ENCODE peak calls at places on chromosomes 13 and 19, in four cellular contexts. One of them, this sample, is unnamed.

GRCh38 chr19:43789029-43789428 is 8.3 kb upstream of the KCNN4 start:
- DNase-seq in psoas muscle: no peak
- DNase-seq in right atrium auricular region: no peak
- DNase-seq in stomach: no peak
- DNase-seq in this sample: no peak

GRCh38 chr13:93698016-93698613 is 471.5 kb downstream of the GPC6 start:
- DNase-seq in right atrium auricular region: no peak
- DNase-seq in stomach: no peak
- DNase-seq in psoas muscle: no peak
- DNase-seq in this sample: no peak

GRCh38 chr13:38008636-38009035 is 139.1 kb upstream of the TRPC4 start:
- DNase-seq in psoas muscle: no peak
- DNase-seq in stomach: no peak
- DNase-seq in right atrium auricular region: no peak
- DNase-seq in this sample: peak; percentile 37

GRCh38 chr13:29749401-29750177 is 100.8 kb downstream of the UBL3 start:
- DNase-seq in psoas muscle: peak; percentile 18
- DNase-seq in stomach: no peak
- DNase-seq in right atrium auricular region: no peak
- DNase-seq in this sample: no peak

GRCh38 chr13:58963321-58963720 is 1200.4 kb downstream of the DIAPH3 start:
- DNase-seq in right atrium auricular region: no peak
- DNase-seq in psoas muscle: no peak
- DNase-seq in stomach: no peak
- DNase-seq in this sample: no peak

GRCh38 chr19:46022431-46023310 is at the start of gene PGLYRP1:
- DNase-seq in stomach: no peak
- DNase-seq in right atrium auricular region: no peak
- DNase-seq in psoas muscle: no peak
- DNase-seq in this sample: no peak

GRCh38 chr13:106440846-106441245 is 94.6 kb downstream of the EFNB2 start:
- DNase-seq in right atrium auricular region: no peak
- DNase-seq in psoas muscle: no peak
- DNase-seq in stomach: no peak
- DNase-seq in this sample: no peak

GRCh38 chr19:5851302-5851701 is at the start of gene FUT3:
- DNase-seq in stomach: peak; percentile 66
- DNase-seq in psoas muscle: no peak
- DNase-seq in right atrium auricular region: no peak
- DNase-seq in this sample: peak; percentile 87

GRCh38 chr13:42747399-42747873 is 33.9 kb upstream of the FAM216B start:
- DNase-seq in psoas muscle: no peak
- DNase-seq in stomach: no peak
- DNase-seq in right atrium auricular region: no peak
- DNase-seq in this sample: no peak

GRCh38 chr13:108795841-108796240 is 166.4 kb downstream of the MYO16 start:
- DNase-seq in right atrium auricular region: no peak
- DNase-seq in psoas muscle: no peak
- DNase-seq in stomach: no peak
- DNase-seq in this sample: no peak

GRCh38 chr13:33512880-33513554 is 227.5 kb upstream of the STARD13 start:
- DNase-seq in right atrium auricular region: no peak
- DNase-seq in stomach: no peak
- DNase-seq in psoas muscle: no peak
- DNase-seq in this sample: no peak

GRCh38 chr13:33510350-33510749 is 224.8 kb upstream of the STARD13 start:
- DNase-seq in stomach: no peak
- DNase-seq in psoas muscle: no peak
- DNase-seq in right atrium auricular region: no peak
- DNase-seq in this sample: no peak

GRCh38 chr13:33509642-33510229 is 224.2 kb upstream of the STARD13 start:
- DNase-seq in right atrium auricular region: peak; percentile 85
- DNase-seq in psoas muscle: peak; percentile 17
- DNase-seq in stomach: peak; percentile 41
- DNase-seq in this sample: peak; percentile 43

DNA sequence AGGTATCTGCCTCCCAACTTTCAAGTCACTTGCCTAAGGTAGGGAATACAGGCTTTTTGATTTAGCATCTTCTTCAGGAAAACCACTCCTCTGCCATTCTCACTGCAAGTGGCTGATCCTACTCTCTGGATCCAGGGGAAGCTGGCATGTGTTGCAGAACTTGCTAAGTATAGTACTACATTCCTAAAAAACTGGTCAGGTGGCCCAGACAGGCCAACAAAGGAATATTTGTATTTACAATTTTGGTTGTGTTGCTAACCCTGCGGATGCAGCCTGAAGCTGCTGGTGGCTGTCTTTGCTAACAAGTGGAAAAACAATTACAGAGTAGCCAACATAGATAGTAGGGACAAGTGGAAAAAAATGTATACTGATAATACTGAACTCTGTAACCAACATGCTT is 222.5 kb upstream of the STARD13 start:
- DNase-seq in right atrium auricular region: no peak
- DNase-seq in psoas muscle: no peak
- DNase-seq in stomach: no peak
- DNase-seq in this sample: no peak
- H3K9me3 ChIP-seq in right atrium auricular region: no peaks in the 10 kb centered on the region
- H3K9me3 ChIP-seq in psoas muscle: no peaks in the 10 kb centered on the region
- H3K9me3 ChIP-seq in stomach: no peaks in the 10 kb centered on the region
- H3K9me3 ChIP-seq in this sample: no peaks in the 10 kb centered on the region

GRCh38 chr19:50494186-50495019 is 16.6 kb downstream of the JOSD2 start:
- DNase-seq in right atrium auricular region: no peak
- DNase-seq in psoas muscle: peak; percentile 16
- DNase-seq in stomach: no peak
- DNase-seq in this sample: no peak

GRCh38 chr19:50495020-50495531 is 15.9 kb downstream of the JOSD2 start:
- DNase-seq in psoas muscle: no peak
- DNase-seq in stomach: no peak
- DNase-seq in right atrium auricular region: no peak
- DNase-seq in this sample: no peak

GRCh38 chr19:50496189-50497029 is 14.6 kb downstream of the JOSD2 start:
- DNase-seq in right atrium auricular region: no peak
- DNase-seq in stomach: no peak
- DNase-seq in psoas muscle: peak; percentile 52
- DNase-seq in this sample: no peak

GRCh38 chr19:50498219-50499056 is 12.6 kb downstream of the JOSD2 start:
- DNase-seq in stomach: no peak
- DNase-seq in psoas muscle: no peak
- DNase-seq in right atrium auricular region: no peak
- DNase-seq in this sample: no peak

GRCh38 chr19:50497030-50497420 is 14.0 kb downstream of the JOSD2 start:
- DNase-seq in stomach: no peak
- DNase-seq in right atrium auricular region: no peak
- DNase-seq in psoas muscle: peak; percentile 9
- DNase-seq in this sample: no peak
- H3K27ac ChIP-seq in stomach: no peak overlapping the region
- H3K27ac ChIP-seq in right atrium auricular region: peak overlapping the region; percentile 94
- H3K27ac ChIP-seq in psoas muscle: peak overlapping the region; percentile 73
- H3K27ac ChIP-seq in this sample: no peak overlapping the region

GRCh38 chr13:73412933-73413332 is 354.1 kb downstream of the KLF5 start:
- DNase-seq in stomach: no peak
- DNase-seq in right atrium auricular region: no peak
- DNase-seq in psoas muscle: no peak
- DNase-seq in this sample: no peak
- H3K9me3 ChIP-seq in stomach: no peaks in the 10 kb centered on the region
- H3K9me3 ChIP-seq in right atrium auricular region: no peaks in the 10 kb centered on the region
- H3K9me3 ChIP-seq in psoas muscle: no peaks in the 10 kb centered on the region
- H3K9me3 ChIP-seq in this sample: no peaks in the 10 kb centered on the region

GRCh38 chr19:58535857-58536256 is 8.0 kb upstream of the TRIM28 start:
- DNase-seq in stomach: no peak
- DNase-seq in psoas muscle: no peak
- DNase-seq in right atrium auricular region: no peak
- DNase-seq in this sample: no peak

GRCh38 chr19:58536852-58537798 is 6.7 kb upstream of the TRIM28 start:
- DNase-seq in psoas muscle: no peak
- DNase-seq in stomach: no peak
- DNase-seq in right atrium auricular region: no peak
- DNase-seq in this sample: no peak

GRCh38 chr19:58543826-58544590 is at the start of gene TRIM28:
- DNase-seq in psoas muscle: peak; percentile 98
- DNase-seq in stomach: peak; percentile 99
- DNase-seq in right atrium auricular region: peak; percentile 98
- DNase-seq in this sample: peak; percentile 99

DNA sequence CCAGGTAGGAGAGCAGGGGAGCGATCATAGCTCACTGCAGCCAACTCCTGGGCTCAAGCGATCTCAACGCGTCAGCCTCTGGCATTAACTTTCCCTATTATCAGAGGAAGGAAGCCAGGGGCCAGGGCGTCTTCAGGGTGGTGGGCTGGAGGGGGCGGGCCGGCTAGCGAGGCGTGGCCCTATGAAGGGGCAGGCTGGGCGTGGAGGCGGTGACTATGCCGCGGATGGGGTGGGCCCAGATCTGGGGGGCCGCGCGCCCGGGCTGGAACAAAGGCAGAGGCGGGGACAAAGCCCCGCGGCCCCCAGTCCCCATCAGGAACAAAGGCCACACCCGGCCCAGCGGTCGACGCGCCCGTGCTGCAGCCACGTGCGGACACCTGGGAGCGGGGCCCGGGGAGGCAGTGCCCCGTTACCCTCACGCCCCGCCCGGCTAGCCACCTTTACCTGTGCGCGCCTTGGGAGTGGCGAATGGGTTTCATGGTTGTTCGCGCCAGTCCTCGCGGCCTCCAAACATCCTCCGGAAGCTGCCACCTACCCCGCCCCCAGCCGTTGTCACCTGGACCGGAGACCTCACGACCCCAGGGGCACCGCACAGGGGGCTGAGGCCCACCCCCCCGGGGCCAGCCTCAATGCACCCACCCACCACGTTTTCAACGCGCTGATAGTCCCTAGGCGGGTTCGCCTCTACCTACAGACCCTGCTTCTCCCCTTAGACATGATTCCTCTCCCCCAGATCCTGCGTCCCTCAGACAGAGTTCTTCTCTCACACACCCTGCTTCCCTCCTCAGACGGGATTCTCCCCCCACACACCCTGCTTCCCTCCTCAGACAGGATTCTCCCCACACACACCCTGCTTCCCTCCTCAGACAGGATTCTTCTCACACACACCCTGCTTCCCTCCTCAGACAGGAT is 5.4 kb upstream of the TRIM28 start:
- DNase-seq in psoas muscle: no peak
- DNase-seq in stomach: peak; percentile 47
- DNase-seq in right atrium auricular region: no peak
- DNase-seq in this sample: peak; percentile 61
- H3K27ac ChIP-seq in psoas muscle: no peak overlapping the region
- H3K27ac ChIP-seq in stomach: peak overlapping the region; percentile 56
- H3K27ac ChIP-seq in right atrium auricular region: no peak overlapping the region
- H3K27ac ChIP-seq in this sample: no peak overlapping the region

This sample was measured in colonic mucosa.